ENCODE peak calls at places on chromosomes 4 and X, in nine cellular contexts. One of them, this sample, is unnamed.
A peak's percentile ranks its signal among the peaks of the same experiment; 100 is the strongest.

GRCh38 chrX:151370906-151371305 is 26.1 kb upstream of the VMA21 start:
- DNase-seq in NCI-H510A: peak; percentile 6
- DNase-seq in activated gamma-delta T cell treated with anti-CD3 and anti-CD28 coated beads, Interleukin-2, amount 50 U/mL, for 16 hours: no peak
- DNase-seq in GM12891: no peak
- DNase-seq in DMS 273 treated with DMSO at 0.1 percent for 48 hours: no peak
- DNase-seq in COR-L47: no peak
- DNase-seq in ecto neural progenitor cell: peak; percentile 56
- DNase-seq in NCI-H2227 treated with DMSO at 0.1 percent for 48 hours: no peak
- DNase-seq in Kasumi-1: no peak
- DNase-seq in this sample: no peak

GRCh38 chrX:54494970-54495813 is 842 bp downstream of the FGD1 start:
- DNase-seq in NCI-H510A: peak; percentile 11
- DNase-seq in activated gamma-delta T cell treated with anti-CD3 and anti-CD28 coated beads, Interleukin-2, amount 50 U/mL, for 16 hours: no peak
- DNase-seq in GM12891: no peak
- DNase-seq in DMS 273 treated with DMSO at 0.1 percent for 48 hours: no peak
- DNase-seq in COR-L47: no peak
- DNase-seq in ecto neural progenitor cell: peak; percentile 51
- DNase-seq in NCI-H2227 treated with DMSO at 0.1 percent for 48 hours: no peak
- DNase-seq in Kasumi-1: no peak
- DNase-seq in this sample: peak; percentile 42

GRCh38 chrX:108299101-108299591 is 139.1 kb downstream of the COL4A6 start:
- DNase-seq in NCI-H510A: no peak
- DNase-seq in activated gamma-delta T cell treated with anti-CD3 and anti-CD28 coated beads, Interleukin-2, amount 50 U/mL, for 16 hours: no peak
- DNase-seq in GM12891: no peak
- DNase-seq in DMS 273 treated with DMSO at 0.1 percent for 48 hours: no peak
- DNase-seq in COR-L47: no peak
- DNase-seq in ecto neural progenitor cell: no peak
- DNase-seq in NCI-H2227 treated with DMSO at 0.1 percent for 48 hours: no peak
- DNase-seq in Kasumi-1: no peak
- DNase-seq in this sample: peak; percentile 23

GRCh38 chr4:34721835-34722234 is 1522.5 kb downstream of the ARAP2 start:
- DNase-seq in NCI-H510A: no peak
- DNase-seq in activated gamma-delta T cell treated with anti-CD3 and anti-CD28 coated beads, Interleukin-2, amount 50 U/mL, for 16 hours: no peak
- DNase-seq in GM12891: no peak
- DNase-seq in DMS 273 treated with DMSO at 0.1 percent for 48 hours: no peak
- DNase-seq in COR-L47: no peak
- DNase-seq in ecto neural progenitor cell: no peak
- DNase-seq in NCI-H2227 treated with DMSO at 0.1 percent for 48 hours: no peak
- DNase-seq in Kasumi-1: no peak
- DNase-seq in this sample: no peak

GRCh38 chr4:212438-213174 is 88.3 kb downstream of the ZNF718 start:
- DNase-seq in NCI-H510A: peak; percentile 39
- DNase-seq in activated gamma-delta T cell treated with anti-CD3 and anti-CD28 coated beads, Interleukin-2, amount 50 U/mL, for 16 hours: no peak
- DNase-seq in GM12891: no peak
- DNase-seq in DMS 273 treated with DMSO at 0.1 percent for 48 hours: no peak
- DNase-seq in COR-L47: no peak
- DNase-seq in ecto neural progenitor cell: no peak
- DNase-seq in NCI-H2227 treated with DMSO at 0.1 percent for 48 hours: peak; percentile 82
- DNase-seq in Kasumi-1: no peak
- DNase-seq in this sample: peak; percentile 94

GRCh38 chr4:13970349-13970748 is 342.8 kb upstream of the BOD1L1 start:
- DNase-seq in NCI-H510A: no peak
- DNase-seq in activated gamma-delta T cell treated with anti-CD3 and anti-CD28 coated beads, Interleukin-2, amount 50 U/mL, for 16 hours: no peak
- DNase-seq in GM12891: no peak
- DNase-seq in DMS 273 treated with DMSO at 0.1 percent for 48 hours: no peak
- DNase-seq in COR-L47: no peak
- DNase-seq in ecto neural progenitor cell: no peak
- DNase-seq in NCI-H2227 treated with DMSO at 0.1 percent for 48 hours: no peak
- DNase-seq in Kasumi-1: no peak
- DNase-seq in this sample: peak; percentile 12

GRCh38 chr4:2085496-2085901 is 26.4 kb downstream of the NAT8L start:
- DNase-seq in NCI-H510A: no peak
- DNase-seq in activated gamma-delta T cell treated with anti-CD3 and anti-CD28 coated beads, Interleukin-2, amount 50 U/mL, for 16 hours: no peak
- DNase-seq in GM12891: no peak
- DNase-seq in DMS 273 treated with DMSO at 0.1 percent for 48 hours: no peak
- DNase-seq in COR-L47: no peak
- DNase-seq in ecto neural progenitor cell: no peak
- DNase-seq in NCI-H2227 treated with DMSO at 0.1 percent for 48 hours: no peak
- DNase-seq in Kasumi-1: no peak
- DNase-seq in this sample: no peak

GRCh38 chr4:155944516-155944915 is 9.2 kb downstream of the CTSO start:
- DNase-seq in NCI-H510A: no peak
- DNase-seq in activated gamma-delta T cell treated with anti-CD3 and anti-CD28 coated beads, Interleukin-2, amount 50 U/mL, for 16 hours: no peak
- DNase-seq in GM12891: no peak
- DNase-seq in DMS 273 treated with DMSO at 0.1 percent for 48 hours: no peak
- DNase-seq in COR-L47: no peak
- DNase-seq in ecto neural progenitor cell: no peak
- DNase-seq in NCI-H2227 treated with DMSO at 0.1 percent for 48 hours: no peak
- DNase-seq in Kasumi-1: no peak
- DNase-seq in this sample: no peak

GRCh38 chr4:153393397-153393796 is 48.9 kb downstream of the MND1 start:
- DNase-seq in NCI-H510A: no peak
- DNase-seq in activated gamma-delta T cell treated with anti-CD3 and anti-CD28 coated beads, Interleukin-2, amount 50 U/mL, for 16 hours: no peak
- DNase-seq in GM12891: no peak
- DNase-seq in DMS 273 treated with DMSO at 0.1 percent for 48 hours: no peak
- DNase-seq in COR-L47: no peak
- DNase-seq in ecto neural progenitor cell: no peak
- DNase-seq in NCI-H2227 treated with DMSO at 0.1 percent for 48 hours: no peak
- DNase-seq in Kasumi-1: no peak
- DNase-seq in this sample: no peak